ENCODE peak calls at places on chromosomes 6 and 20, in ten cellular contexts. U, B, Z, A, R, G, D, I, S and O are unnamed samples.

GRCh38 chr6:7246401-7247178 is 66.4 kb downstream of the SSR1 start:
- DNase-seq in U (no peak), B (no peak), Z (no peak), A (no peak), R (no peak), G (no peak), D (no peak), I (no peak), S (no peak), O (no peak)

GRCh38 chr6:104711371-104711770 is 148.3 kb downstream of the HACE1 start:
- DNase-seq in U (peak), B (peak), Z (no peak), A (peak), R (peak), G (no peak), D (no peak), I (no peak), S (no peak), O (no peak)

GRCh38 chr20:16560216-16560615 is 13.0 kb downstream of the KIF16B start:
- DNase-seq in U (no peak), B (no peak), Z (no peak), A (no peak), R (no peak), G (no peak), D (no peak), I (no peak), S (no peak), O (no peak)

GRCh38 chr6:125004198-125004597 is 42.0 kb downstream of the RNF217 start:
- DNase-seq in U (no peak), B (no peak), Z (no peak), A (no peak), R (no peak), G (no peak), D (peak), I (no peak), S (no peak), O (no peak)

GRCh38 chr6:79134699-79135474 is 56.8 kb upstream of the PHIP start:
- DNase-seq in U (no peak), B (no peak), Z (no peak), A (no peak), R (no peak), G (no peak), D (no peak), I (no peak), S (no peak), O (no peak)

GRCh38 chr6:6221829-6222535 is 98.5 kb downstream of the F13A1 start:
- DNase-seq in U (no peak), B (no peak), Z (no peak), A (peak), R (peak), G (peak), D (no peak), I (no peak), S (peak), O (no peak)

GRCh38 chr6:30234361-30234760 is 21.2 kb upstream of the TRIM26 start:
- DNase-seq in U (no peak), B (peak), Z (no peak), A (no peak), R (peak), G (no peak), D (no peak), I (no peak), S (no peak), O (no peak)

GRCh38 chr6:136365781-136366354 is 76.2 kb upstream of the BCLAF1 start:
- DNase-seq in U (no peak), B (peak), Z (no peak), A (no peak), R (peak), G (no peak), D (peak), I (peak), S (peak), O (no peak)

GRCh38 chr20:58228484-58229197 is at the start of gene ANKRD60:
- DNase-seq in U (no peak), B (peak), Z (no peak), A (peak), R (peak), G (peak), D (no peak), I (no peak), S (no peak), O (no peak)

GRCh38 chr6:5762561-5762968 is 244.2 kb downstream of the NRN1 start:
- DNase-seq in U (no peak), B (no peak), Z (no peak), A (no peak), R (no peak), G (no peak), D (no peak), I (no peak), S (no peak), O (no peak)

GRCh38 chr6:62283828-62284411 is 2.1 kb downstream of the KHDRBS2 start:
- DNase-seq in U (peak), B (peak), Z (no peak), A (peak), R (peak), G (peak), D (no peak), I (no peak), S (peak), O (no peak)

GRCh38 chr6:124795879-124796838 is 166.1 kb upstream of the RNF217 start:
- DNase-seq in U (no peak), B (peak), Z (no peak), A (peak), R (peak), G (peak), D (no peak), I (no peak), S (no peak), O (no peak)

GRCh38 chr6:11428895-11429294 is 108.7 kb upstream of the TMEM170B start:
- DNase-seq in U (no peak), B (peak), Z (no peak), A (no peak), R (peak), G (peak), D (no peak), I (no peak), S (no peak), O (peak)

GRCh38 chr20:32737371-32738223 is 5.7 kb downstream of the COMMD7 start:
- DNase-seq in U (peak), B (peak), Z (peak), A (no peak), R (peak), G (no peak), D (no peak), I (no peak), S (no peak), O (peak)

GRCh38 chr20:39960522-39961420 is 728.3 kb downstream of the MAFB start:
- DNase-seq in U (no peak), B (no peak), Z (no peak), A (peak), R (no peak), G (no peak), D (no peak), I (peak), S (no peak), O (no peak)

GRCh38 chr6:55818482-55818881 is 56.9 kb downstream of the BMP5 start:
- DNase-seq in U (no peak), B (no peak), Z (no peak), A (no peak), R (no peak), G (no peak), D (no peak), I (no peak), S (no peak), O (no peak)

GRCh38 chr6:41370488-41371111 is 35.2 kb downstream of the NCR2 start:
- DNase-seq in U (no peak), B (no peak), Z (no peak), A (no peak), R (no peak), G (peak), D (no peak), I (no peak), S (no peak), O (no peak)

GRCh38 chr6:41372526-41373366 is 37.3 kb downstream of the NCR2 start:
- DNase-seq in U (no peak), B (no peak), Z (no peak), A (peak), R (no peak), G (peak), D (peak), I (no peak), S (no peak), O (no peak)

GRCh38 chr6:41373367-41373918 is 38.0 kb downstream of the NCR2 start:
- DNase-seq in U (no peak), B (no peak), Z (no peak), A (peak), R (no peak), G (no peak), D (no peak), I (no peak), S (no peak), O (no peak)

GRCh38 chr6:41371992-41372525 is 36.7 kb downstream of the NCR2 start:
- DNase-seq in U (no peak), B (no peak), Z (no peak), A (peak), R (no peak), G (peak), D (peak), I (no peak), S (no peak), O (no peak)

GRCh38 chr6:41371461-41371991 is 36.1 kb downstream of the NCR2 start:
- DNase-seq in U (no peak), B (peak), Z (no peak), A (peak), R (peak), G (peak), D (peak), I (no peak), S (peak), O (peak)
- H3K4me3 ChIP-seq in U (no peak), B (no peak), Z (no peak), A (peak), R (no peak), G (peak), D (peak), I (peak), S (peak), O (peak)

DNA sequence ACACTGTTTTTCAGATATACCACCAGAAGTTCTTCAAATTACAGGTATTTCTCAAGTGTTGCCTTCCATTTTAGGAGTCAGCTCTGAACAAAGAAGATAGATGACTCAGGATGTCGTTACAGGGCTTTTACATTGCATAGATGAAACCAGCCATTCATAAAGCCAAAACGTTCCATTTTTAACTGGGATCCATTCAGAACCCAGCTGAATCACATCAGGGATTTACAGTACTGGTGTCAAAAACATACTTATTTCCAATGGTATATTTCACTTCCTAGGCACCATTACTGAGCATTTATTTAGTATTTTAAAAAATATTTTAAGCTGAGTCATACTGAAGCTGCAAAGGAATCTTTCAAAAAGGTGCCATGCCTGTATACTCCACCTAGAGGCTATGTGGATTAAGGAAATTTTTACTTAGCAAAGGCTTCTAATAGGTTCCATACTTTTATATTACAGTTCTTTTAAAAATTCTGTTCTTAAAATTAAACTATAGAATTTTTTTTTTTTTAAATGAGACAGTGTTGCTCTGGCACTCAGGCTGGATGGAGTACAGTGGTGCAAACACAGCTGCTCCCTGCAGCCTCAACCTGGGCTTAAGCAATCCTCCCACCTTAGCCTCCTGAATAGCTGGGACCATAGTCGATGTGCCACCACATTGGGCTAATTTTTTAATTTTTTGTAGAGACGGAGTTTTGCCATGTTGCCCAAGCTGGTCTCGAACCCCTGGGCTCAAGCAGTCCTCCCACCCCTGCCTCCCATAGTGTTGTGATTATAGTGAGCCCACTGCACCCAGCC is 2.6 kb downstream of the ASF1A start:
- DNase-seq in U (no peak), B (peak), Z (no peak), A (no peak), R (peak), G (no peak), D (no peak), I (no peak), S (no peak), O (no peak)
- TF ChIP-seq CTCF in U (peak), B (peak), Z (peak), A (peak), R (peak), G (peak), D (peak), I (peak), S (peak), O (peak)

DNA sequence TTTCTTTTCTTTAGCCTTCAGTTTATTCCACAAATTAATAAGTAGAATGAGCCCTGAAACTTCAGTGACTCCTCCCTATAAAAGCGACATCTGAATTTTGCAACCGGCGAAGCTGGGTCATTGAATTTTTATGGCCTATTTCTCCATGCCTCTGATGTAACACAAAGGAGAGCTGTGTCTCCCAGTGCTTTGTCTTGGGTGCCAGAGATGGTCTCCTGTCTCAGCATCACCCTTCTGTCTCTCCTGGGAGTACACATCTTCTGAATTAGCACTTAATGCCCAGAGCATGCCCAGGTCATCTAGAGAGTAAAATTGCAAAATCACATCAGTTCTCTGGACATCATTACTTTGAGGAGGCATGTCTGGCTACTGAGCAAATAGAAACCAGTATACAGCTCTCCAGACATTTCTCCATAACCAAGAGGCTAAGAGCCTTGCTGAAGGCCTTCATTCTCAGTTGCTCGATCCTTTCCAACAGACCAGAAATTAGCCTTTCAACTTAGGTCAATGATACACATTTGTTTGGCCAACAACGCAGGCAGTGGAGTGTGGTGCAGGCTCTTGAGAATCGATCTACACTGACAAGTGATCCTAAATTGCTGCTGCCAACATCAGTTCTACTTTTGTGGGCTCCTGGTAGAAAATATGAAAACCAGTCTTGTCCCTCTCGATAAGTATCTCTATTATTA is 176.0 kb upstream of the FOXQ1 start:
- DNase-seq in U (no peak), B (no peak), Z (no peak), A (no peak), R (peak), G (no peak), D (no peak), I (no peak), S (no peak), O (no peak)
- H3K4me3 ChIP-seq in U (no peak), B (no peak), Z (no peak), A (no peak), R (no peak), G (no peak), D (no peak), I (no peak), S (no peak), O (no peak)

GRCh38 chr6:659179-659578 is 2.3 kb upstream of the HUS1B start:
- DNase-seq in U (no peak), B (no peak), Z (no peak), A (no peak), R (no peak), G (no peak), D (no peak), I (no peak), S (no peak), O (no peak)
- TF ChIP-seq CTCF in U (no peak), B (no peak), Z (no peak), A (no peak), R (no peak), G (peak), D (no peak), I (no peak), S (no peak), O (no peak)

GRCh38 chr6:112227411-112227810 is 27.0 kb downstream of the LAMA4 start:
- DNase-seq in U (no peak), B (peak), Z (no peak), A (no peak), R (no peak), G (no peak), D (no peak), I (no peak), S (no peak), O (no peak)
- H3K4me3 ChIP-seq in U (no peak), B (no peak), Z (no peak), A (no peak), R (no peak), G (no peak), D (no peak), I (no peak), S (no peak), O (no peak)